ENCODE peak calls at places on chromosomes 7 and 10, in six cellular contexts. T is K562; Z is PC-9; D is upper lobe of right lung; V is SJSA1; W is CD4-positive, alpha-beta memory T cell. K is an unnamed sample.

GRCh38 chr7:130139193-130139950 is 65.8 kb downstream of the TMEM209 start:
- DNase-seq in T (no peak), Z (no peak), D (peak; percentile 70), V (no peak), W (no peak), K (no peak)

GRCh38 chr7:31051598-31052503 is at the start of gene ADCYAP1R1:
- DNase-seq in T (no peak), Z (no peak), D (no peak), V (no peak), W (no peak), K (peak; percentile 61)

GRCh38 chr7:42097756-42098155 is 139.3 kb downstream of the GLI3 start:
- DNase-seq in T (no peak), Z (no peak), D (no peak), V (no peak), W (no peak), K (no peak)

GRCh38 chr10:121734517-121735137 is 136.4 kb upstream of the FGFR2 start:
- DNase-seq in T (peak; percentile 29), Z (no peak), D (no peak), V (no peak), W (no peak), K (no peak)

GRCh38 chr10:35613107-35613440 is 7.9 kb downstream of the GJD4 start:
- DNase-seq in T (no peak), Z (no peak), D (no peak), V (no peak), W (no peak), K (no peak)

GRCh38 chr7:107951172-107951787 is 51.7 kb downstream of the LAMB1 start:
- DNase-seq in T (no peak), Z (no peak), D (no peak), V (no peak), W (no peak), K (no peak)

GRCh38 chr10:5043716-5044115 is 40.1 kb upstream of the AKR1C2 start:
- DNase-seq in T (no peak), Z (no peak), D (peak; percentile 88), V (no peak), W (no peak), K (no peak)

GRCh38 chr10:101938316-101939272 is 95.0 kb upstream of the KCNIP2 start:
- DNase-seq in T (no peak), Z (peak; percentile 4), D (no peak), V (peak; percentile 71), W (no peak), K (no peak)

GRCh38 chr10:96588601-96589419 is 2.0 kb upstream of the TM9SF3 start:
- DNase-seq in T (no peak), Z (no peak), D (no peak), V (no peak), W (no peak), K (no peak)

GRCh38 chr7:157820796-157821195 is 484.0 kb downstream of the DNAJB6 start:
- DNase-seq in T (no peak), Z (no peak), D (peak; percentile 60), V (no peak), W (no peak), K (no peak)

GRCh38 chr7:1668932-1669485 is 1.1 kb upstream of the ELFN1 start:
- DNase-seq in T (no peak), Z (no peak), D (peak; percentile 61), V (peak; percentile 40), W (no peak), K (no peak)

GRCh38 chr7:44176486-44176885 is 12.8 kb downstream of the GCK start:
- DNase-seq in T (no peak), Z (no peak), D (peak; percentile 43), V (peak; percentile 31), W (no peak), K (no peak)

GRCh38 chr10:60963441-60964256 is 19.7 kb upstream of the RHOBTB1 start:
- DNase-seq in T (no peak), Z (no peak), D (no peak), V (no peak), W (no peak), K (no peak)

GRCh38 chr7:15049157-15049556 is 146.6 kb upstream of the DGKB start:
- DNase-seq in T (no peak), Z (no peak), D (no peak), V (no peak), W (no peak), K (no peak)

GRCh38 chr7:116167177-116167576 is 43.2 kb upstream of the TES start:
- DNase-seq in T (no peak), Z (no peak), D (no peak), V (no peak), W (no peak), K (no peak)

GRCh38 chr7:106604303-106604918 is 56.5 kb downstream of the CCDC71L start:
- DNase-seq in T (no peak), Z (no peak), D (no peak), V (no peak), W (peak; percentile 43), K (no peak)

GRCh38 chr7:134789967-134790685 is 10.7 kb downstream of the CALD1 start:
- DNase-seq in T (no peak), Z (no peak), D (no peak), V (no peak), W (no peak), K (no peak)

GRCh38 chr7:23237000-23237399 is 9.6 kb upstream of the GPNMB start:
- DNase-seq in T (no peak), Z (no peak), D (no peak), V (no peak), W (no peak), K (no peak)

GRCh38 chr7:16338065-16338464 is 83.3 kb downstream of the CRPPA start:
- DNase-seq in T (no peak), Z (no peak), D (no peak), V (no peak), W (no peak), K (no peak)

GRCh38 chr10:99870051-99870730 is 87.8 kb downstream of the ABCC2 start:
- DNase-seq in T (no peak), Z (no peak), D (no peak), V (peak; percentile 74), W (peak; percentile 71), K (no peak)

GRCh38 chr10:57336339-57336738 is 931.4 kb downstream of the IPMK start:
- DNase-seq in T (no peak), Z (no peak), D (no peak), V (no peak), W (no peak), K (no peak)

GRCh38 chr7:157192861-157193260 is 54.1 kb downstream of the UBE3C start:
- DNase-seq in T (no peak), Z (no peak), D (no peak), V (no peak), W (no peak), K (no peak)

DNA sequence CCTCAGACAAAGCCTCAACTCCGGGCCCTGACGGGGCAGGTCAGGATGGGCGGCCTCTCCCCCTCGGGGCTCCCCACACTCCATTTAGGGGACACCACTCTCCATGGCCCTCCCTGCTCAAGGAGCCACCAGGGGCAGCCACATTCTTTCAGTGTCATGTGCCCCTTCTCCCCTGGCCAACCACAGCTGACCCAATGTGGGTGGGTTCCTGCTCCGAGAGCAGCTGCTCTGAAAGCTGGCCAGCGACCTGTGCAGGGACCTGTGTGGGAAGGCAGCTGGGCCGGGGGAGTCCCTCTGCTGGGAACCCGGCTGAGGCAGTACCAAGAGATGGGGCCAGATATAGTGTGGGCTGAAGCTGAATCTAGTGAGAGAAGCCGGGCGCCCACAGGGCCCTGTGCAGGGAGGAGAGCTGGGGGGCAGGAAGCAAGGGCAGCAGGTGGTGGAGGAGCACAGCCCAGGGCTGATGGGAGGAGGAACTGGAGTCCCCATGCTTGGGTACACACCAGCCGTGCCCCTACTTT is 40.6 kb upstream of the NPFFR1 start:
- DNase-seq in T (no peak), Z (no peak), D (no peak), V (no peak), W (no peak), K (no peak)
- H3K4me3 ChIP-seq in T (no peak overlapping the region), Z (no peak overlapping the region), D (no peak overlapping the region), V (no peak overlapping the region), W (no peak overlapping the region), K (no peak overlapping the region)

GRCh38 chr10:114403545-114404161 is 649 bp downstream of the AFAP1L2 start:
- DNase-seq in T (no peak), Z (peak; percentile 36), D (no peak), V (no peak), W (no peak), K (peak; percentile 37)

GRCh38 chr10:114406455-114406854 is 2.2 kb upstream of the AFAP1L2 start:
- DNase-seq in T (no peak), Z (no peak), D (no peak), V (no peak), W (no peak), K (no peak)

GRCh38 chr10:114402871-114403544 is 1.3 kb downstream of the AFAP1L2 start:
- DNase-seq in T (no peak), Z (no peak), D (no peak), V (no peak), W (no peak), K (no peak)

GRCh38 chr10:114404171-114405010 is at the start of gene AFAP1L2:
- DNase-seq in T (peak; percentile 14), Z (peak; percentile 43), D (no peak), V (no peak), W (no peak), K (peak; percentile 50)

GRCh38 chr10:114405011-114405350 is 679 bp upstream of the AFAP1L2 start:
- DNase-seq in T (no peak), Z (peak; percentile 41), D (no peak), V (no peak), W (no peak), K (no peak)
- H3K27ac ChIP-seq in T (no peak overlapping the region), Z (peak overlapping the region; percentile 69), D (no peak overlapping the region), V (no peak overlapping the region), W (no peak overlapping the region), K (no peak overlapping the region)

DNA sequence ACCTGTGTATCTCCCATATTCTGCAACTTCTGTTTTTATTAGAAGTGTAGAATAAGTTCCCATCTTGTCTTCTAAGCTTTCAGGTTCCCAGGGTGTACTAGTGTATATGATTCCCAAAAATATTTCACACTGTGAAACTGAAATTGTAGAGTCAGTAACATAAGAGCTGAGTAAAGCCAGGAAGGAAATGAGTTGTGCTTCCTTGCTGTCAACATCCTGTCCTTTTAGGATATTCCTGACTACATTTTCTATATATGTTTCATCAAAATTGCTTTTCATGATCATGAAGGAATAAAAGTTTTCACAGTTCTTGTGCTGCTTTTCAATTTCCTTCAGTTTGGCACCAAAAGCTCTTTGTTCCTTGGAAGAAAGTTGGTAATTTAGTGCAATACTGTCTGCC is 15.2 kb downstream of the SAMD9L start:
- DNase-seq in T (no peak), Z (no peak), D (no peak), V (no peak), W (no peak), K (no peak)
- H3K36me3 ChIP-seq in T (no peaks in the 10 kb centered on the region), Z (no peaks in the 10 kb centered on the region), D (peaks cover 23% of the 10 kb centered on the region), V (peaks cover 23% of the 10 kb centered on the region), W (peaks cover 24% of the 10 kb centered on the region), K (peaks cover 40% of the 10 kb centered on the region)

GRCh38 chr10:92238062-92238585 is 52.8 kb downstream of the CPEB3 start:
- DNase-seq in T (no peak), Z (no peak), D (no peak), V (no peak), W (no peak), K (no peak)

GRCh38 chr10:92239185-92239599 is 51.7 kb downstream of the CPEB3 start:
- DNase-seq in T (no peak), Z (peak; percentile 3), D (no peak), V (no peak), W (no peak), K (no peak)

GRCh38 chr10:92240289-92241157 is 50.4 kb downstream of the CPEB3 start:
- DNase-seq in T (peak; percentile 31), Z (peak; percentile 21), D (no peak), V (peak; percentile 43), W (peak; percentile 47), K (no peak)

GRCh38 chr10:92239600-92240288 is 51.1 kb downstream of the CPEB3 start:
- DNase-seq in T (no peak), Z (peak; percentile 3), D (peak; percentile 77), V (peak; percentile 44), W (peak; percentile 48), K (peak; percentile 46)

GRCh38 chr10:92238586-92239098 is 52.2 kb downstream of the CPEB3 start:
- DNase-seq in T (peak; percentile 16), Z (peak; percentile 66), D (peak; percentile 73), V (no peak), W (no peak), K (no peak)
- H3K4me3 ChIP-seq in T (no peak overlapping the region), Z (peak overlapping the region; percentile 82), D (peak overlapping the region; percentile 66), V (no peak overlapping the region), W (no peak overlapping the region), K (peak overlapping the region; percentile 81)

K was measured in left ventricle myocardium inferior.